ENCODE peak calls at places on chromosomes 6 and 20, in six cellular contexts. One of them, this sample, is unnamed.

GRCh38 chr20:25289886-25290597 is 42.2 kb downstream of the PYGB start:
- DNase-seq in astrocyte of the cerebellum: no peak
- DNase-seq in A549: no peak
- DNase-seq in tibial nerve: no peak
- DNase-seq in foreskin keratinocyte: no peak
- DNase-seq in left lung: peak
- DNase-seq in this sample: no peak

GRCh38 chr6:111625511-111626331 is 20.0 kb upstream of the TRAF3IP2 start:
- DNase-seq in foreskin keratinocyte: peak
- DNase-seq in left lung: no peak
- DNase-seq in A549: no peak
- DNase-seq in astrocyte of the cerebellum: no peak
- DNase-seq in tibial nerve: no peak
- DNase-seq in this sample: peak

GRCh38 chr6:70668499-70668812 is 773 bp downstream of the SMAP1 start:
- DNase-seq in A549: peak
- DNase-seq in tibial nerve: no peak
- DNase-seq in foreskin keratinocyte: no peak
- DNase-seq in astrocyte of the cerebellum: no peak
- DNase-seq in left lung: no peak
- DNase-seq in this sample: no peak

GRCh38 chr20:49526568-49526967 is 41.4 kb downstream of the PTGIS start:
- DNase-seq in left lung: no peak
- DNase-seq in foreskin keratinocyte: no peak
- DNase-seq in A549: no peak
- DNase-seq in astrocyte of the cerebellum: no peak
- DNase-seq in tibial nerve: no peak
- DNase-seq in this sample: no peak

GRCh38 chr20:986733-987355 is 15.3 kb downstream of the RSPO4 start:
- DNase-seq in astrocyte of the cerebellum: no peak
- DNase-seq in tibial nerve: no peak
- DNase-seq in left lung: no peak
- DNase-seq in foreskin keratinocyte: peak
- DNase-seq in A549: no peak
- DNase-seq in this sample: no peak

GRCh38 chr6:24078200-24078599 is 47.8 kb upstream of the NRSN1 start:
- DNase-seq in A549: no peak
- DNase-seq in foreskin keratinocyte: no peak
- DNase-seq in tibial nerve: no peak
- DNase-seq in astrocyte of the cerebellum: peak
- DNase-seq in left lung: no peak
- DNase-seq in this sample: no peak

GRCh38 chr6:158775832-158776231 is 43.3 kb downstream of the EZR start:
- DNase-seq in A549: no peak
- DNase-seq in foreskin keratinocyte: no peak
- DNase-seq in astrocyte of the cerebellum: no peak
- DNase-seq in tibial nerve: no peak
- DNase-seq in left lung: no peak
- DNase-seq in this sample: no peak

GRCh38 chr6:125507987-125508655 is 206.4 kb upstream of the HDDC2 start:
- DNase-seq in left lung: no peak
- DNase-seq in astrocyte of the cerebellum: peak
- DNase-seq in tibial nerve: peak
- DNase-seq in foreskin keratinocyte: no peak
- DNase-seq in A549: no peak
- DNase-seq in this sample: no peak

GRCh38 chr6:84738996-84739865 is 25.2 kb downstream of the TBX18 start:
- DNase-seq in foreskin keratinocyte: peak
- DNase-seq in left lung: no peak
- DNase-seq in tibial nerve: no peak
- DNase-seq in A549: no peak
- DNase-seq in astrocyte of the cerebellum: no peak
- DNase-seq in this sample: no peak

GRCh38 chr6:128156315-128157111 is 255.7 kb upstream of the THEMIS start:
- DNase-seq in foreskin keratinocyte: no peak
- DNase-seq in tibial nerve: no peak
- DNase-seq in left lung: no peak
- DNase-seq in A549: no peak
- DNase-seq in astrocyte of the cerebellum: no peak
- DNase-seq in this sample: no peak

GRCh38 chr6:30071858-30072257 is 3.7 kb downstream of the RNF39 start:
- DNase-seq in astrocyte of the cerebellum: no peak
- DNase-seq in foreskin keratinocyte: no peak
- DNase-seq in tibial nerve: no peak
- DNase-seq in A549: no peak
- DNase-seq in left lung: no peak
- DNase-seq in this sample: no peak

GRCh38 chr20:52494244-52494643 is 302.7 kb upstream of the ZFP64 start:
- DNase-seq in foreskin keratinocyte: peak
- DNase-seq in left lung: no peak
- DNase-seq in A549: no peak
- DNase-seq in tibial nerve: no peak
- DNase-seq in astrocyte of the cerebellum: peak
- DNase-seq in this sample: no peak

GRCh38 chr6:135227349-135227748 is 46.2 kb downstream of the MYB start:
- DNase-seq in left lung: no peak
- DNase-seq in foreskin keratinocyte: no peak
- DNase-seq in A549: no peak
- DNase-seq in tibial nerve: no peak
- DNase-seq in astrocyte of the cerebellum: no peak
- DNase-seq in this sample: no peak

GRCh38 chr6:7134999-7135735 is 27.4 kb downstream of the RREB1 start:
- DNase-seq in tibial nerve: no peak
- DNase-seq in astrocyte of the cerebellum: no peak
- DNase-seq in A549: no peak
- DNase-seq in left lung: no peak
- DNase-seq in foreskin keratinocyte: no peak
- DNase-seq in this sample: no peak

GRCh38 chr20:53547664-53548239 is 45.9 kb downstream of the ZNF217 start:
- DNase-seq in tibial nerve: peak
- DNase-seq in foreskin keratinocyte: peak
- DNase-seq in A549: peak
- DNase-seq in left lung: no peak
- DNase-seq in astrocyte of the cerebellum: peak
- DNase-seq in this sample: no peak

GRCh38 chr6:148463671-148464070 is 121.0 kb downstream of the SASH1 start:
- DNase-seq in tibial nerve: no peak
- DNase-seq in astrocyte of the cerebellum: no peak
- DNase-seq in left lung: no peak
- DNase-seq in foreskin keratinocyte: no peak
- DNase-seq in A549: no peak
- DNase-seq in this sample: no peak

GRCh38 chr6:170180671-170181337 is 110.1 kb downstream of the DLL1 start:
- DNase-seq in A549: no peak
- DNase-seq in left lung: no peak
- DNase-seq in foreskin keratinocyte: no peak
- DNase-seq in tibial nerve: peak
- DNase-seq in astrocyte of the cerebellum: no peak
- DNase-seq in this sample: peak

GRCh38 chr6:115053169-115053860 is 710.5 kb upstream of the HS3ST5 start:
- DNase-seq in foreskin keratinocyte: no peak
- DNase-seq in tibial nerve: no peak
- DNase-seq in astrocyte of the cerebellum: no peak
- DNase-seq in A549: no peak
- DNase-seq in left lung: no peak
- DNase-seq in this sample: no peak

GRCh38 chr20:3687655-3688054 is 5.8 kb upstream of the ADAM33 start:
- DNase-seq in tibial nerve: peak
- DNase-seq in foreskin keratinocyte: no peak
- DNase-seq in left lung: no peak
- DNase-seq in A549: peak
- DNase-seq in astrocyte of the cerebellum: no peak
- DNase-seq in this sample: no peak

GRCh38 chr6:89941847-89942497 is 47.7 kb downstream of the GJA10 start:
- DNase-seq in A549: no peak
- DNase-seq in left lung: no peak
- DNase-seq in foreskin keratinocyte: no peak
- DNase-seq in tibial nerve: no peak
- DNase-seq in astrocyte of the cerebellum: no peak
- DNase-seq in this sample: no peak

GRCh38 chr6:162056061-162056460 is 671.5 kb downstream of the PRKN start:
- DNase-seq in tibial nerve: no peak
- DNase-seq in left lung: no peak
- DNase-seq in astrocyte of the cerebellum: no peak
- DNase-seq in foreskin keratinocyte: no peak
- DNase-seq in A549: no peak
- DNase-seq in this sample: no peak

GRCh38 chr20:4074877-4075455 is 59.6 kb upstream of the RNF24 start:
- DNase-seq in foreskin keratinocyte: no peak
- DNase-seq in A549: no peak
- DNase-seq in left lung: no peak
- DNase-seq in astrocyte of the cerebellum: no peak
- DNase-seq in tibial nerve: no peak
- DNase-seq in this sample: peak

GRCh38 chr20:3744806-3745685 is 12.6 kb downstream of the HSPA12B start:
- DNase-seq in tibial nerve: peak
- DNase-seq in foreskin keratinocyte: peak
- DNase-seq in A549: peak
- DNase-seq in astrocyte of the cerebellum: peak
- DNase-seq in left lung: peak
- DNase-seq in this sample: no peak

GRCh38 chr6:83978997-83979396 is 54.6 kb upstream of the MRAP2 start:
- DNase-seq in astrocyte of the cerebellum: no peak
- DNase-seq in A549: no peak
- DNase-seq in foreskin keratinocyte: no peak
- DNase-seq in tibial nerve: no peak
- DNase-seq in left lung: no peak
- DNase-seq in this sample: no peak

GRCh38 chr6:303263-303662 is 11.0 kb downstream of the DUSP22 start:
- DNase-seq in foreskin keratinocyte: no peak
- DNase-seq in left lung: no peak
- DNase-seq in A549: no peak
- DNase-seq in tibial nerve: no peak
- DNase-seq in astrocyte of the cerebellum: no peak
- DNase-seq in this sample: no peak

GRCh38 chr6:305371-306206 is 13.3 kb downstream of the DUSP22 start:
- DNase-seq in A549: no peak
- DNase-seq in foreskin keratinocyte: peak
- DNase-seq in astrocyte of the cerebellum: no peak
- DNase-seq in tibial nerve: no peak
- DNase-seq in left lung: no peak
- DNase-seq in this sample: no peak

GRCh38 chr6:304833-305370 is 12.6 kb downstream of the DUSP22 start:
- DNase-seq in left lung: no peak
- DNase-seq in astrocyte of the cerebellum: no peak
- DNase-seq in tibial nerve: no peak
- DNase-seq in foreskin keratinocyte: no peak
- DNase-seq in A549: no peak
- DNase-seq in this sample: no peak

GRCh38 chr6:302760-303159 is 10.5 kb downstream of the DUSP22 start:
- DNase-seq in left lung: no peak
- DNase-seq in foreskin keratinocyte: no peak
- DNase-seq in A549: no peak
- DNase-seq in astrocyte of the cerebellum: no peak
- DNase-seq in tibial nerve: no peak
- DNase-seq in this sample: no peak

GRCh38 chr6:303948-304558 is 11.8 kb downstream of the DUSP22 start:
- DNase-seq in astrocyte of the cerebellum: no peak
- DNase-seq in left lung: peak
- DNase-seq in A549: no peak
- DNase-seq in foreskin keratinocyte: no peak
- DNase-seq in tibial nerve: no peak
- DNase-seq in this sample: no peak
- TF ChIP-seq CTCF in astrocyte of the cerebellum: no peak
- TF ChIP-seq CTCF in left lung: no peak
- TF ChIP-seq CTCF in A549: no peak
- TF ChIP-seq CTCF in foreskin keratinocyte: peak
- TF ChIP-seq CTCF in tibial nerve: no peak
- TF ChIP-seq CTCF in this sample: no peak

DNA sequence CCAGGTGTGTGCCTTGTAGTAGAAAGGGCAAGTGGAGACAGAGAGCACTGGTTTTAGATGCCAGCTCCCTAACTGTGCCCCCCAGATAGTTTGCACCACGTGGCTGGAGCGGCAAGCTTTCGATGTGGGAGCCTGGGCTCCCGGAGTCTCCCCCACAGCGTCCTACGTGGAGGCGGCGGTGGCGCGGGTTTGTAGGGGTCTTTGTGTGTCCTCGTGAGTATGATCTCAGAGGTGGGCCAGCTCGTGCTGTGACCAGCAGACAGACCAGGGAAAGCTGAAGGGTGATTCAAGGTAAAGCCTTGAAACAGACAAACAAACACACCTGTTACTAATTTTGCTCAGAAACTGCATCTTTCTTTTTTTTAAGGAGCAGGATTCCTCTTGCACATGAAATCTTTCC is 5.6 kb upstream of the KCNK16 start:
- DNase-seq in foreskin keratinocyte: no peak
- DNase-seq in tibial nerve: no peak
- DNase-seq in A549: no peak
- DNase-seq in left lung: no peak
- DNase-seq in astrocyte of the cerebellum: no peak
- DNase-seq in this sample: no peak
- TF ChIP-seq CTCF in foreskin keratinocyte: no peak
- TF ChIP-seq CTCF in tibial nerve: no peak
- TF ChIP-seq CTCF in A549: no peak
- TF ChIP-seq CTCF in left lung: no peak
- TF ChIP-seq CTCF in astrocyte of the cerebellum: no peak
- TF ChIP-seq CTCF in this sample: no peak

DNA sequence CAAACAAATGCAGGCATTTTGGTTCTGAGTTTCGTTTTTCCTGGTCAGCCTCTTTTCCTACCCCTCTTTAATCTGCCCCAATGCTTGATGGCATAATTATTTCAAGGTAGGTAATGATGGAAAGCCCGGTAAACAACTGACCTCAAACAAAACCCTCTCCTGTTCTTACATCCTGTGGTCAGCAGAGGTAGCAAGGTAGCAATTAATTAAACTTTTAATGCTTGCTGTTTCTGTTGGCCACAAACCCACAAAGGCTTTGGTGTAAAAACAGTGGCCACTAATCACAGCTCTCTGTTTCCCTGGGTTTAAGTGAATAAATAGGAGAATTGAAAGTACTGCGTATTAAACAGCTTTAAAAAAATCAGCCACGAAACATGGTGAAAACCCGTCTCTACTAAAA is 261.5 kb upstream of the SOX4 start:
- DNase-seq in tibial nerve: no peak
- DNase-seq in A549: no peak
- DNase-seq in foreskin keratinocyte: no peak
- DNase-seq in astrocyte of the cerebellum: no peak
- DNase-seq in left lung: no peak
- DNase-seq in this sample: no peak
- TF ChIP-seq CTCF in tibial nerve: no peak
- TF ChIP-seq CTCF in A549: no peak
- TF ChIP-seq CTCF in foreskin keratinocyte: peak
- TF ChIP-seq CTCF in astrocyte of the cerebellum: no peak
- TF ChIP-seq CTCF in left lung: no peak
- TF ChIP-seq CTCF in this sample: no peak

DNA sequence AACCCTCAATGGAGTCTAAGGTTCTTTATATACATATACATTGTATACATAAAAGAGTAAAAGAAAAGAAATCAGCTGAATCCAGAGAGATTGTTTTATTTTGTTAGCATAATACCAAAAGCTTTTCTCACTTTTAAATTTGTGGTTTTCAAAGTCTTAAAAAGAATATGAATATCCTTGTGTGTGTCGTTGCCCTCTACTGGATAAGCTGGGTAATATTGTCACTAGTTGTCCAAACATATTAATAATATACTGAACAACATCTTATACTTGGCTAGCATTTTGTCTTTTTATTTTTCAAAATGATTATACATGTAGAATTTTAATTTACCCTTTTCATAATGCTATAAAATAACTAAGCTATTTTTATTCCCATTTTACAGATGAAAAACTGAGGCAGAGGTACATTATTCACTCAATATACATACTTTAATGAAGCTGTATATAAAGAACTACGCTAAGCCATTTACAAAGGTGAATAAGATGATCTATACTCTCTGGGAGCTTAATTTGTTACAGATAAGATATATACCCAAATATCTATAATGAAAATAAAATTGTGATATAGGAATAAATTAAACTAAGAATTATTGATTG is 531.7 kb downstream of the TFAP2B start:
- DNase-seq in A549: no peak
- DNase-seq in left lung: no peak
- DNase-seq in foreskin keratinocyte: no peak
- DNase-seq in astrocyte of the cerebellum: peak
- DNase-seq in tibial nerve: no peak
- DNase-seq in this sample: no peak
- TF ChIP-seq CTCF in A549: no peak
- TF ChIP-seq CTCF in left lung: peak
- TF ChIP-seq CTCF in foreskin keratinocyte: peak
- TF ChIP-seq CTCF in astrocyte of the cerebellum: no peak
- TF ChIP-seq CTCF in tibial nerve: peak
- TF ChIP-seq CTCF in this sample: peak